ENCODE peak calls at places on chromosomes 1 and 21, in four cellular contexts. One of them, this sample, is unnamed. For H3K9me3, H3K4me1 and H3K9me1, the result is how much of the 10 kb centered on the place peaks cover.

GRCh38 chr1:100941098-100941527 is 45.2 kb downstream of the SLC30A7 start:
- DNase-seq in IMR-90: no peak
- DNase-seq in K562: no peak
- DNase-seq in endothelial cell of umbilical vein: no peak
- DNase-seq in this sample: no peak

GRCh38 chr1:178490967-178491366 is 5.8 kb downstream of the CLEC20A start:
- DNase-seq in IMR-90: no peak
- DNase-seq in K562: no peak
- DNase-seq in endothelial cell of umbilical vein: no peak
- DNase-seq in this sample: no peak

GRCh38 chr1:212311836-212312497 is 26.8 kb downstream of the PPP2R5A start:
- DNase-seq in IMR-90: peak
- DNase-seq in K562: no peak
- DNase-seq in endothelial cell of umbilical vein: no peak
- DNase-seq in this sample: no peak

GRCh38 chr1:209899948-209900347 is 38.1 kb upstream of the SYT14 start:
- DNase-seq in IMR-90: no peak
- DNase-seq in K562: peak
- DNase-seq in endothelial cell of umbilical vein: peak
- DNase-seq in this sample: no peak

GRCh38 chr1:110645962-110646735 is 28.6 kb downstream of the KCNA3 start:
- DNase-seq in IMR-90: peak
- DNase-seq in K562: no peak
- DNase-seq in endothelial cell of umbilical vein: no peak
- DNase-seq in this sample: peak

GRCh38 chr1:219174672-219175564 is 1.2 kb downstream of the LYPLAL1 start:
- DNase-seq in IMR-90: peak
- DNase-seq in K562: peak
- DNase-seq in endothelial cell of umbilical vein: peak
- DNase-seq in this sample: no peak

GRCh38 chr1:186220101-186220500 is 155.0 kb downstream of the TPR start:
- DNase-seq in IMR-90: no peak
- DNase-seq in K562: no peak
- DNase-seq in endothelial cell of umbilical vein: no peak
- DNase-seq in this sample: no peak

GRCh38 chr1:45032833-45033232 is 20.8 kb downstream of the UROD start:
- DNase-seq in IMR-90: no peak
- DNase-seq in K562: no peak
- DNase-seq in endothelial cell of umbilical vein: no peak
- DNase-seq in this sample: no peak

GRCh38 chr1:88763649-88764406 is 79.8 kb downstream of the PKN2 start:
- DNase-seq in IMR-90: peak
- DNase-seq in K562: no peak
- DNase-seq in endothelial cell of umbilical vein: no peak
- DNase-seq in this sample: no peak

GRCh38 chr1:38872401-38873026 is 634 bp downstream of the MYCBP start:
- DNase-seq in IMR-90: peak
- DNase-seq in K562: peak
- DNase-seq in endothelial cell of umbilical vein: no peak
- DNase-seq in this sample: no peak

GRCh38 chr1:116904791-116905320 is 4.9 kb upstream of the PTGFRN start:
- DNase-seq in IMR-90: no peak
- DNase-seq in K562: no peak
- DNase-seq in endothelial cell of umbilical vein: no peak
- DNase-seq in this sample: no peak

GRCh38 chr21:38166214-38166547 is 90.6 kb upstream of the KCNJ15 start:
- DNase-seq in IMR-90: no peak
- DNase-seq in K562: no peak
- DNase-seq in endothelial cell of umbilical vein: no peak
- DNase-seq in this sample: no peak

GRCh38 chr21:41932191-41932575 is 21.6 kb downstream of the C2CD2 start:
- DNase-seq in IMR-90: peak
- DNase-seq in K562: no peak
- DNase-seq in endothelial cell of umbilical vein: peak
- DNase-seq in this sample: no peak

GRCh38 chr1:2326524-2326923 is 64.8 kb downstream of the MORN1 start:
- DNase-seq in IMR-90: no peak
- DNase-seq in K562: no peak
- DNase-seq in endothelial cell of umbilical vein: no peak
- DNase-seq in this sample: no peak

GRCh38 chr1:169565335-169566271 is 20.7 kb downstream of the F5 start:
- DNase-seq in IMR-90: no peak
- DNase-seq in K562: no peak
- DNase-seq in endothelial cell of umbilical vein: peak
- DNase-seq in this sample: no peak

GRCh38 chr21:36433011-36433709 is 46.8 kb downstream of the CLDN14 start:
- DNase-seq in IMR-90: no peak
- DNase-seq in K562: no peak
- DNase-seq in endothelial cell of umbilical vein: no peak
- DNase-seq in this sample: no peak

GRCh38 chr1:199855580-199855979 is 171.9 kb upstream of the NR5A2 start:
- DNase-seq in IMR-90: peak
- DNase-seq in K562: no peak
- DNase-seq in endothelial cell of umbilical vein: peak
- DNase-seq in this sample: peak

GRCh38 chr1:9397984-9398526 is 105.4 kb downstream of the SPSB1 start:
- DNase-seq in IMR-90: peak
- DNase-seq in K562: no peak
- DNase-seq in endothelial cell of umbilical vein: peak
- DNase-seq in this sample: no peak

GRCh38 chr1:47406966-47407365 is 9.1 kb upstream of the FOXE3 start:
- DNase-seq in IMR-90: no peak
- DNase-seq in K562: no peak
- DNase-seq in endothelial cell of umbilical vein: no peak
- DNase-seq in this sample: no peak

GRCh38 chr1:56868761-56869160 is 14.2 kb downstream of the C8A start:
- DNase-seq in IMR-90: peak
- DNase-seq in K562: no peak
- DNase-seq in endothelial cell of umbilical vein: no peak
- DNase-seq in this sample: no peak

GRCh38 chr1:112074711-112075110 is 85.2 kb upstream of the KCND3 start:
- DNase-seq in IMR-90: no peak
- DNase-seq in K562: no peak
- DNase-seq in endothelial cell of umbilical vein: no peak
- DNase-seq in this sample: no peak

GRCh38 chr1:176531896-176532892 is 69.2 kb downstream of the PAPPA2 start:
- DNase-seq in IMR-90: no peak
- DNase-seq in K562: no peak
- DNase-seq in endothelial cell of umbilical vein: no peak
- DNase-seq in this sample: no peak

GRCh38 chr1:46405204-46405555 is 11.1 kb downstream of the FAAH start:
- DNase-seq in IMR-90: no peak
- DNase-seq in K562: no peak
- DNase-seq in endothelial cell of umbilical vein: no peak
- DNase-seq in this sample: no peak

GRCh38 chr1:33497410-33497809 is 25.0 kb downstream of the ZSCAN20 start:
- DNase-seq in IMR-90: no peak
- DNase-seq in K562: no peak
- DNase-seq in endothelial cell of umbilical vein: no peak
- DNase-seq in this sample: no peak
- H3K9me3 ChIP-seq in IMR-90: under half
- H3K9me3 ChIP-seq in K562: under half
- H3K9me3 ChIP-seq in endothelial cell of umbilical vein: under half
- H3K9me3 ChIP-seq in this sample: under half

DNA sequence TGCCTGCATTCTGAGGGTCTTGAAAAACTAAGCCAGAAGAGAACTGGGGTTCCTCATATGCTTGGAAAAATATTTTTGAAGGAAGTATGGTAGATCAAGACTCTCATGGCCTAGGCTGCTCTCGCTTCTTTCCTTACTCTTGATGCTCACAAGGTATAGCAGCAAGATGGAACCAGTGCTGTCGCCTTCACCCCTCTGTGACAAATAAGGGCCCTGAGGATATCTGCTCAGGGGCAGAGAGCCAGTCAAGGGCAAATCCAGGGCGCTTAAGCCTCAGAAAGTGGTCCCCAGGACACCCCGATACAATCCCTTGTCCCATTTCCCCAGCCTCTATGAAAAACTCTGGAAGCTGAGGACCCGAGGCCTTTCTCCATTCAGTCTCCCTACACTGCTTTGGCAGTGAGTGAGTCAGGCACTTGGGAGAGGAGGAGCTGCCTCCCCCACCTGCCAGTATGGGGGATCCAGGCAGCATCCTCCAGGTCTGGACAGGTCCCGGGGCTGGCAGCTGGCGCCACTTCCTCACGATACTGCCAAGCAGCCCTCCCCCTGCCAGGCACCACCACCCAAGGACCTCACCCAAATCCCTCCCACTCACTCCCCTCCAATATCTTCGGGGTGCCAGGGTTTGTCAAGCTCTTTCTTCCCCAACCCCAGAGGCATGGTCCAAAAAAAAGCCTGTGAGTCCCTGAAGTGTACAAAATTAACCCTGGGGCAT is 1.3 kb downstream of the IGSF9 start:
- DNase-seq in IMR-90: no peak
- DNase-seq in K562: no peak
- DNase-seq in endothelial cell of umbilical vein: no peak
- DNase-seq in this sample: no peak
- H3K4me1 ChIP-seq in IMR-90: under half
- H3K4me1 ChIP-seq in K562: under half
- H3K4me1 ChIP-seq in endothelial cell of umbilical vein: under half
- H3K4me1 ChIP-seq in this sample: half or more

GRCh38 chr1:241202321-241202845 is 154.6 kb downstream of the RGS7 start:
- DNase-seq in IMR-90: no peak
- DNase-seq in K562: no peak
- DNase-seq in endothelial cell of umbilical vein: no peak
- DNase-seq in this sample: no peak
- H3K9me1 ChIP-seq in IMR-90: under half
- H3K9me1 ChIP-seq in K562: under half
- H3K9me1 ChIP-seq in endothelial cell of umbilical vein: under half
- H3K9me1 ChIP-seq in this sample: under half

DNA sequence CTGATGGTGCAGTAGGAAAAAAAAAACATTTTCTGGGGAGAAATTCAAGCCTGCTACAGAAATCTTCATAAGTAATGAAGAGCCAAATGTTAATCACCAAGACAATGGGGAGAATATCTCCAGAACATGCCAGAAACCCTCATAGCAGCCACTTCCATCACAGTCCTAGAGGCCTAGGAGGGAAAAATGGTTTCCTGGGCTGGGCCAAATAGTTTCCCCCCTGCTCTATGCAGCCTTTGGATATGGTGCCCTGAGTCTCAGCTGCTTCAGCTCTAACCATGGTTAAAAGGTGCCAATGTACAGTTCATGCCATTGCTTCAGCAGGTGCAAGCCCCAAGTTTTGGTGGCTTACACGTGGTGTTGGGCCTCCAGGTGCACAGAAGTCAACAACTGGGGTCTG is 113.1 kb downstream of the ZNF648 start:
- DNase-seq in IMR-90: no peak
- DNase-seq in K562: no peak
- DNase-seq in endothelial cell of umbilical vein: no peak
- DNase-seq in this sample: no peak
- H3K9me3 ChIP-seq in IMR-90: under half
- H3K9me3 ChIP-seq in K562: under half
- H3K9me3 ChIP-seq in endothelial cell of umbilical vein: under half
- H3K9me3 ChIP-seq in this sample: under half

DNA sequence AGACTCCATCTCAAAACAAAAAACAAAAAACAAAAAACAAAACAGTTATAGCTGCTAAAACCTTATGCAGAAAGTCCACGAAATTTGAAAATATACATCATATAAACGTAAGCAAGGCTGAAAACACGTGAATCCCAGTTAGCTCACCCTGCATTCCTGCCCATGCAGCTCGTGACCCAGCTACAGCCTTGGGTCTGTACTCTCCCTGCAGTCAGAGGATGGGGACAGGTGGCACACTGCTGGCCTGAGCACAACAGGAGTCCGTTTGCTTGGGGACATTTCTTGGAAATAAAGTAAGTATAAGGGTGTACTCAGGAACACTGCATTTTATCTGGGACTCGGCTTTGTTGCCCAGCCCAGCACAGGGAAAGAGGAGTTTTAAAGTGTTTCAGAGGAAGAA is 44.3 kb downstream of the CAPZB start:
- DNase-seq in IMR-90: no peak
- DNase-seq in K562: no peak
- DNase-seq in endothelial cell of umbilical vein: no peak
- DNase-seq in this sample: no peak
- H3K4me1 ChIP-seq in IMR-90: under half
- H3K4me1 ChIP-seq in K562: under half
- H3K4me1 ChIP-seq in endothelial cell of umbilical vein: half or more
- H3K4me1 ChIP-seq in this sample: half or more

DNA sequence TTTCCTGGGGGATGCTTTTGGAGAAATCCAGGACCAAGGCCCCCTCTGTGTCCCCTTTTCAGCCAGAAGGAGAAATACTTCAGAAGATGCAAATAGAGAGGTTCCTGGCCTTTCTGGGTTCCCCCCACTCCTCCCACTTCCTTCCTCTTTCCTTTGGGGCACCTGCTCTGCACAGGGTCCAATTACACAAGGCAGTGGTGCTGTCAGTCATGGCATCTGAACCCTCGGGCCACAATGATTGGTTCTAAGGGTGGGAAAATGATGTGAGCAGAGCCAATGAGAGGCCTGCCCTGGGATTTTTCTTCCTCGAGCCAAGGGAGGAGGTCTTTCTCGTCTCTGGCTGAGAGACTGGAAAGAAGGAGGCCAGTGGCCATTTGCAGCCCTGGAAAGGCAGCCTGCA is 282.2 kb downstream of the NPHP4 start:
- DNase-seq in IMR-90: no peak
- DNase-seq in K562: no peak
- DNase-seq in endothelial cell of umbilical vein: no peak
- DNase-seq in this sample: no peak
- H3K9me1 ChIP-seq in IMR-90: under half
- H3K9me1 ChIP-seq in K562: under half
- H3K9me1 ChIP-seq in endothelial cell of umbilical vein: under half
- H3K9me1 ChIP-seq in this sample: under half

DNA sequence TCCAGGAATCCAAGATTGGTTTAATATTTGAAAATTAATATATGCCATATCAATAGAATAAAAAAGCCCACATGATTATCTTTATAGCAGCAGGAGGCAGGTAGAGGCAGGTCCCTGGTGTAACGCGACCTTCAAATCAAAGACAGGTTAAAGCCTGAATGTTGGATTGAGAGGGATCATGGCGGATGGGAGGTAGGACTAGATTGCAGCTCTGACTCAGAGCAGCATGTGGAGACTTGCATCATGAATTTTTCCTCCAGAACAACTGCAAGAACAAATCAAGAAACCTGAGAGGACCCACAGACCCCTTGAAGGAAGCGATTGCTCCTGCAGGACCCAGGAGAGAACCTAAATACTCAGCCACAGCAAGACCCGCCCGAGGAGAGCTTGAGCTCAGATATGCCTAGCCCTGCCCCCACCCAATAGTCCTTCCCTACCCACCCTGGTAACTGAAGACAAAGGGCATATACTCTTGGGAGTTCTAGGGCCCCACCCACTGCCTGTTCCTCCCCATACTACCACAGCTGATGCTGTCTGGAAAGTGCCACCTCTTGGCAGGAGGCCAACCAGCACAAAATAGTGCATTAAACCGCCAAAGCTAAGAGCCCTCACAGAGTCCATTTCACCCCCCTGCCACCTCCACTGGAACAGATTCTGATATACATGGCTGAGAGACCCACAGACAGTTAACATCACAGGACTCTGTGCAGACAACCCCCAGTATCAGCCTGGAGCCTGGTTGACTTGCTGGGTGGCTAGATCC is 19.5 kb downstream of the S100B start:
- DNase-seq in IMR-90: no peak
- DNase-seq in K562: no peak
- DNase-seq in endothelial cell of umbilical vein: no peak
- DNase-seq in this sample: peak
- H3K9me3 ChIP-seq in IMR-90: under half
- H3K9me3 ChIP-seq in K562: under half
- H3K9me3 ChIP-seq in endothelial cell of umbilical vein: under half
- H3K9me3 ChIP-seq in this sample: under half

This sample was measured in keratinocyte.